ENCODE peak calls at places on chromosomes 6 and 20, in ten cellular contexts. N is heart left ventricle; J is B cell; L is glutamatergic neuron; S is CD4-positive, alpha-beta T cell; G is neural crest cell; E is Calu3; C is fibroblast of pulmonary artery; W is mesothelial cell of epicardium; F is left lung. U is an unnamed sample.

GRCh38 chr20:22383156-22383555 is 201.2 kb downstream of the FOXA2 start:
- DNase-seq in J (no peak), L (no peak), G (no peak), S (no peak), N (no peak), F (no peak), W (no peak), C (peak), E (no peak), U (no peak)

GRCh38 chr6:112429226-112429625 is 82.1 kb downstream of the RFPL4B start:
- DNase-seq in F (no peak), S (no peak), G (no peak), N (no peak), J (no peak), W (no peak), L (no peak), E (no peak), C (peak), U (peak)

GRCh38 chr6:137241481-137242011 is 22.4 kb upstream of the IFNGR1 start:
- DNase-seq in G (no peak), E (no peak), S (no peak), N (no peak), J (no peak), L (no peak), W (no peak), F (no peak), C (peak), U (peak)

GRCh38 chr20:22771706-22772105 is 187.3 kb upstream of the FOXA2 start:
- DNase-seq in F (no peak), C (no peak), S (no peak), J (no peak), N (no peak), W (no peak), E (no peak), L (no peak), G (no peak), U (peak)

GRCh38 chr6:119895626-119896025 is 546.1 kb upstream of the MAN1A1 start:
- DNase-seq in N (no peak), L (no peak), J (no peak), E (no peak), S (no peak), F (no peak), C (no peak), W (no peak), G (no peak), U (peak)

GRCh38 chr6:116764961-116765841 is at the start of gene FAM162B:
- DNase-seq in C (peak), G (peak), F (peak), J (no peak), W (peak), E (peak), N (peak), S (no peak), L (peak), U (peak)

GRCh38 chr20:48841861-48842529 is 14.2 kb upstream of the PREX1 start:
- DNase-seq in C (peak), W (no peak), L (no peak), G (no peak), S (no peak), J (no peak), F (no peak), N (no peak), E (no peak), U (peak)

GRCh38 chr6:15876406-15876805 is 213.6 kb upstream of the DTNBP1 start:
- DNase-seq in N (no peak), E (no peak), G (no peak), J (no peak), S (no peak), F (no peak), C (peak), W (no peak), L (no peak), U (peak)

GRCh38 chr6:137910424-137910834 is 43.4 kb downstream of the TNFAIP3 start:
- DNase-seq in S (no peak), F (peak), C (no peak), L (no peak), J (no peak), N (peak), G (no peak), W (no peak), E (no peak), U (no peak)

GRCh38 chr6:13248549-13248948 is 79.8 kb downstream of the TBC1D7 start:
- DNase-seq in L (no peak), N (no peak), S (no peak), J (no peak), W (no peak), G (no peak), F (no peak), C (no peak), E (no peak), U (no peak)

GRCh38 chr20:44776977-44777376 is 31.3 kb downstream of the KCNK15 start:
- DNase-seq in F (no peak), L (no peak), G (peak), W (peak), E (peak), J (no peak), N (no peak), S (no peak), C (peak), U (peak)

GRCh38 chr6:25193147-25193864 is 85.9 kb upstream of the CARMIL1 start:
- DNase-seq in E (peak), L (no peak), W (no peak), G (no peak), J (no peak), F (no peak), C (peak), N (peak), S (no peak), U (peak)

GRCh38 chr20:47464380-47465101 is 37.1 kb upstream of the NCOA3 start:
- DNase-seq in J (no peak), W (no peak), G (no peak), C (peak), E (peak), L (peak), N (peak), F (peak), S (no peak), U (peak)

GRCh38 chr6:79630883-79631799 is at the start of gene SH3BGRL2:
- DNase-seq in S (no peak), N (peak), G (peak), L (peak), E (peak), W (peak), F (peak), C (peak), J (no peak), U (peak)

GRCh38 chr6:167420858-167421766 is 96.2 kb downstream of the TTLL2 start:
- DNase-seq in C (no peak), L (no peak), S (no peak), N (no peak), J (no peak), E (peak), F (no peak), G (no peak), W (no peak), U (no peak)

GRCh38 chr20:59064214-59064722 is 21.7 kb upstream of the PRELID3B start:
- DNase-seq in G (no peak), J (no peak), N (no peak), S (no peak), W (no peak), E (no peak), L (no peak), F (no peak), C (no peak), U (peak)

GRCh38 chr20:58717278-58718091 is 24.9 kb downstream of the NPEPL1 start:
- DNase-seq in N (no peak), W (peak), S (no peak), G (no peak), L (no peak), E (no peak), J (no peak), F (peak), C (no peak), U (no peak)

GRCh38 chr20:54922096-54922495 is 446.7 kb downstream of the DOK5 start:
- DNase-seq in S (no peak), C (no peak), W (no peak), E (no peak), J (no peak), N (no peak), L (no peak), G (no peak), F (no peak), U (no peak)

GRCh38 chr6:25627001-25627400 is 25.0 kb upstream of the SCGN start:
- DNase-seq in L (no peak), W (no peak), J (no peak), N (no peak), E (no peak), F (no peak), G (no peak), S (no peak), C (no peak), U (peak)

GRCh38 chr6:33746651-33747100 is at the start of gene IP6K3:
- DNase-seq in S (no peak), W (no peak), G (no peak), L (peak), J (no peak), C (no peak), E (no peak), N (peak), F (no peak), U (no peak)

GRCh38 chr6:18388252-18388651 is 1.1 kb downstream of the RNF144B start:
- DNase-seq in N (no peak), J (no peak), G (no peak), F (no peak), C (no peak), E (no peak), S (no peak), L (no peak), W (no peak), U (peak)

GRCh38 chr20:46040902-46041535 is 12.0 kb downstream of the SLC12A5 start:
- DNase-seq in E (peak), N (no peak), F (no peak), J (no peak), G (peak), S (peak), W (peak), C (peak), L (no peak), U (peak)

GRCh38 chr6:108665495-108666196 is 104.9 kb downstream of the FOXO3 start:
- DNase-seq in N (no peak), W (no peak), L (no peak), J (no peak), F (no peak), S (no peak), C (no peak), E (no peak), G (no peak), U (no peak)

GRCh38 chr20:33576432-33576883 is 85.7 kb upstream of the C20orf144 start:
- DNase-seq in F (no peak), N (no peak), E (peak), J (no peak), S (no peak), G (no peak), L (peak), C (no peak), W (no peak), U (peak)
- TF ChIP-seq CTCF in F (no peak), N (no peak), E (no peak), J (no peak), S (no peak), G (no peak), L (no peak), C (no peak), W (no peak), U (peak)

GRCh38 chr6:3147914-3148757 is 9.2 kb downstream of the TUBB2A start:
- DNase-seq in C (no peak), G (no peak), E (no peak), F (no peak), L (no peak), S (no peak), J (no peak), N (no peak), W (no peak), U (no peak)
- TF ChIP-seq CTCF in C (no peak), G (no peak), E (no peak), F (no peak), L (no peak), S (no peak), J (no peak), N (no peak), W (no peak), U (no peak)

GRCh38 chr6:35080821-35081425 is 60.2 kb downstream of the TCP11 start:
- DNase-seq in S (no peak), F (peak), C (no peak), W (no peak), L (no peak), E (no peak), N (peak), G (no peak), J (no peak), U (peak)
- TF ChIP-seq CTCF in S (no peak), F (no peak), C (no peak), W (no peak), L (no peak), E (peak), N (no peak), G (no peak), J (no peak), U (no peak)

GRCh38 chr6:71888720-71889340 is 2.5 kb downstream of the RIMS1 start:
- DNase-seq in L (no peak), S (no peak), N (no peak), F (no peak), C (no peak), J (no peak), W (no peak), E (no peak), G (no peak), U (no peak)
- TF ChIP-seq CTCF in L (no peak), S (no peak), N (no peak), F (no peak), C (no peak), J (no peak), W (no peak), E (no peak), G (no peak), U (no peak)

U was measured in epithelial cell of esophagus.